ENCODE peak calls at places on chromosomes 16 and 17, in nine cellular contexts. I, J, Q, F, Z, S, V, T and C are unnamed samples. For H3K27me3, the result is how much of the 10 kb centered on the place peaks cover.

GRCh38 chr17:80012156-80012555 is 23.5 kb downstream of the TBC1D16 start:
- DNase-seq in T (no peak), J (no peak), Q (no peak), F (no peak), I (no peak), Z (no peak), V (no peak), S (no peak), C (no peak)

GRCh38 chr17:72349508-72350472 is 229.0 kb downstream of the SOX9 start:
- DNase-seq in S (no peak), I (no peak), V (peak), Z (no peak), T (no peak), F (no peak), Q (no peak), J (no peak), C (peak)

GRCh38 chr16:54927125-54928015 is 3.3 kb upstream of the IRX5 start:
- DNase-seq in F (peak), S (no peak), Q (peak), I (peak), T (no peak), J (no peak), Z (no peak), V (no peak), C (no peak)

GRCh38 chr17:76527430-76528111 is 9.9 kb downstream of the CYGB start:
- DNase-seq in F (peak), S (peak), V (peak), T (peak), J (peak), Q (peak), Z (peak), I (peak), C (peak)

GRCh38 chr17:1967092-1967662 is 58.0 kb downstream of the RTN4RL1 start:
- DNase-seq in I (no peak), V (no peak), Z (no peak), S (peak), F (peak), J (no peak), T (no peak), Q (no peak), C (no peak)

GRCh38 chr17:28086519-28086918 is 44.0 kb downstream of the NLK start:
- DNase-seq in Q (no peak), S (no peak), Z (no peak), I (peak), V (no peak), J (no peak), T (no peak), F (no peak), C (peak)

GRCh38 chr17:81018044-81018802 is 16.7 kb upstream of the BAIAP2 start:
- DNase-seq in Z (peak), S (peak), J (peak), T (peak), F (no peak), Q (peak), V (peak), I (peak), C (no peak)

GRCh38 chr17:40556884-40557414 is 8.3 kb downstream of the CCR7 start:
- DNase-seq in Z (peak), J (peak), S (no peak), Q (no peak), T (no peak), F (no peak), V (peak), I (no peak), C (no peak)

GRCh38 chr16:11109551-11109950 is 146.5 kb downstream of the SOCS1 start:
- DNase-seq in J (no peak), Z (no peak), T (no peak), I (peak), F (no peak), S (no peak), V (no peak), Q (no peak), C (no peak)

GRCh38 chr17:8153550-8153956 is 1.3 kb upstream of the PER1 start:
- DNase-seq in T (peak), Q (peak), J (peak), I (peak), F (peak), Z (peak), S (peak), V (peak), C (peak)

GRCh38 chr16:76483510-76483909 is 206.3 kb downstream of the CNTNAP4 start:
- DNase-seq in J (no peak), T (no peak), Z (no peak), F (no peak), S (no peak), Q (no peak), V (no peak), I (no peak), C (no peak)

GRCh38 chr17:64599187-64599676 is 62.9 kb downstream of the SMURF2 start:
- DNase-seq in T (peak), F (no peak), Q (no peak), J (no peak), V (no peak), Z (no peak), I (no peak), S (peak), C (no peak)

GRCh38 chr17:81271226-81271625 is 23.9 kb downstream of the SLC38A10 start:
- DNase-seq in J (no peak), I (no peak), T (no peak), S (no peak), Z (no peak), V (no peak), F (no peak), Q (no peak), C (peak)

GRCh38 chr16:7614022-7614795 is 281.6 kb downstream of the RBFOX1 start:
- DNase-seq in S (no peak), J (no peak), F (no peak), V (no peak), I (no peak), T (no peak), Q (no peak), Z (no peak), C (no peak)

GRCh38 chr16:4303973-4304372 is 11.9 kb upstream of the GLIS2 start:
- DNase-seq in F (no peak), J (no peak), V (no peak), Z (no peak), I (no peak), Q (no peak), S (no peak), T (no peak), C (no peak)

GRCh38 chr17:43453331-43453812 is 30.4 kb upstream of the DHX8 start:
- DNase-seq in T (peak), Q (no peak), Z (no peak), V (no peak), S (peak), I (no peak), F (no peak), J (peak), C (no peak)

GRCh38 chr17:56699186-56699895 is 105.8 kb downstream of the NOG start:
- DNase-seq in T (peak), J (no peak), F (peak), S (peak), Q (peak), V (peak), I (peak), Z (peak), C (peak)

GRCh38 chr17:8552582-8553320 is 77.8 kb downstream of the MYH10 start:
- DNase-seq in J (no peak), Z (no peak), V (no peak), T (no peak), S (no peak), F (no peak), I (peak), Q (peak), C (peak)

GRCh38 chr16:29862884-29863668 is at the start of gene CDIPT:
- DNase-seq in Q (peak), V (peak), I (peak), Z (peak), S (peak), T (peak), F (peak), J (peak), C (peak)

GRCh38 chr17:71530227-71530626 is 590.6 kb upstream of the SOX9 start:
- DNase-seq in S (no peak), J (no peak), I (peak), Z (no peak), F (no peak), Q (no peak), T (no peak), V (no peak), C (peak)

GRCh38 chr17:80252871-80253270 is 7.8 kb upstream of the RNF213 start:
- DNase-seq in I (peak), V (peak), F (peak), Z (peak), J (peak), S (peak), T (peak), Q (no peak), C (no peak)

GRCh38 chr17:69909389-69909788 is 165.6 kb upstream of the KCNJ16 start:
- DNase-seq in T (no peak), V (no peak), S (no peak), I (peak), Q (no peak), J (no peak), Z (no peak), F (no peak), C (peak)
- H3K27me3 ChIP-seq in T (under half), V (under half), S (under half), I (under half), Q (under half), J (under half), Z (under half), F (under half), C (under half)

DNA sequence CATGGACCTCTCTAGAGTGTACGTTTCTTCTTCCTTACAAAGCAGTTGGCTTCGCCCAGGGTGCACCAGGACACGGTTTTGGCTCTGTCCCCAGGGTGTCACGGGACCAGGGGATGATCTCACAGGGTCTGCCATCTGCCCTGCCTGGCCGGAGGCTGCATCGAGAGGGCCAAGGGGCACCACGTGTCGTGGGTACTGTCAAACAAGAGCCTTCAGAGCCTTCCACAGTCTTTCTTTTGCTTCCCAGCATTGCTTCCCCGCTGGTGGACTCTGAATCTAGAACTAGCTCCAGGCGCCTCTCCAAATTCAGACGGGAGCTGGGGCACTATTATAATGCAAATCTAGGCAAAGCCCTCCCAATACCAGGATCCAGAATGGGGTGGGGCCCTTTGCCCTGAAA is 47.9 kb downstream of the MAPT start:
- DNase-seq in S (peak), T (peak), F (no peak), Z (peak), Q (peak), J (peak), V (peak), I (no peak), C (no peak)
- H3K27me3 ChIP-seq in S (under half), T (under half), F (under half), Z (under half), Q (under half), J (under half), V (under half), I (under half), C (under half)

GRCh38 chr16:49972280-49972679 is 52.7 kb upstream of the CNEP1R1 start:
- DNase-seq in Z (no peak), I (no peak), F (no peak), S (no peak), Q (no peak), T (no peak), J (no peak), V (no peak), C (no peak)
- H3K27me3 ChIP-seq in Z (under half), I (under half), F (under half), S (under half), Q (under half), T (under half), J (under half), V (under half), C (under half)

DNA sequence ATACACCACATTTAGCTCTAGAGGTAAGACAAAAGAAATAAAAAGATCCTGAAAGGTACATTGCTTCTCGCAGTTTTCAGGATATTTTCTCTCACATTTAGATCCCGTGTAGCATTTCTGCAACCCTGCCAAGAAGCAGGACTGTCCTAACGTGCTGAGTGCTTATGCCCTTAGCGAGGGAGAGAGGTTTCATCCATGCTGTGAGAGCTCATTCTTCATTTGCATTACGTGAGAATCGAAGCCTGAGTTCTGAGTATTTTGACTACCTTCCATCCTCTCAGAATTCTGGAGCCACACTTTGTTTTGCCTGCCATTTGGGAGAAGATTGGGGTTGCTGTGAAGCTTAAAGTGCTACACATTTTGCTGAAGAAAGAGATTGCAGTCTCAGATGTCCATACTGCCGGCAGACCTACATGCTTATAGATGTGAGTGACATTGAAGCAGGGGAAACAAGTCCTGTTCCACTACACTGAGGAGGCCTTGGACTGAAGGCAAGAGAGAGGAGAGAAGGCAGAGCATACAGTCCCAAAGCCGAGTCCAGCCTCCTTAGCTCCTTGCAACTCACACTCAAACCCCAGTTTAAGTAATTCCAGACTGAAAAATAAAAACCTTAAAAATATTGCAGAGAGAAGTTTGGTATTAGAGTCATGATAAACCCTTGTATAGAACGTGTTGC is 183.0 kb downstream of the PRKCA start:
- DNase-seq in F (no peak), I (no peak), T (no peak), J (no peak), V (no peak), Q (no peak), Z (no peak), S (no peak), C (no peak)
- H3K27me3 ChIP-seq in F (under half), I (under half), T (under half), J (under half), V (under half), Q (under half), Z (under half), S (under half), C (under half)

GRCh38 chr17:31425646-31426045 is 34.2 kb downstream of the RAB11FIP4 start:
- DNase-seq in V (peak), T (no peak), J (peak), F (peak), Q (no peak), I (no peak), Z (no peak), S (peak), C (no peak)
- H3K27me3 ChIP-seq in V (under half), T (under half), J (under half), F (under half), Q (under half), I (under half), Z (under half), S (under half), C (under half)

GRCh38 chr16:86444274-86445060 is 65.9 kb upstream of the FOXF1 start:
- DNase-seq in S (no peak), Z (peak), J (no peak), T (no peak), Q (no peak), F (no peak), V (no peak), I (peak), C (no peak)
- H3K27me3 ChIP-seq in S (under half), Z (under half), J (under half), T (under half), Q (half or more), F (under half), V (under half), I (under half), C (under half)